ENCODE peak calls at places on chromosome 7, in nine cellular contexts. D is activated CD8-positive, alpha-beta memory T cell treated with anti-CD3 and anti-CD28 coated beads, Interleukin-2, amount 50 U/mL, for 48 hours; H is activated naive CD4-positive, alpha-beta T cell; R is AG04450; A is activated CD4-positive, alpha-beta T cell treated with anti-CD3 and anti-CD28 coated beads, Interleukin-2, amount 10 ng/mL, durations not matched to agents 24 days and 14 days; L is stimulated activated effector memory CD8-positive, alpha-beta T cell treated with anti-CD3 and anti-CD28 coated beads, Interleukin-12 subunit alpha, Interleukin-12 subunit beta, amount 100 ng/mL, for 72 hours; O is activated gamma-delta T cell treated with anti-CD3 and anti-CD28 coated beads, Interleukin-2, amount 50 U/mL, for 16 hours; P is epithelial cell of esophagus; Y is HT1080. Z is an unnamed sample.

GRCh38 chr7:156356551-156356950 is 284.0 kb upstream of the RNF32 start:
- DNase-seq in A (no peak), L (no peak), H (no peak), O (no peak), D (no peak), P (peak; percentile 13), Y (no peak), R (no peak), Z (no peak)

GRCh38 chr7:32019008-32019578 is 51.1 kb downstream of the PDE1C start:
- DNase-seq in D (no peak), O (no peak), R (no peak), P (no peak), H (no peak), A (no peak), Y (no peak), L (no peak), Z (no peak)

GRCh38 chr7:23696916-23697441 is 13.0 kb upstream of the STK31 start:
- DNase-seq in D (peak; percentile 80), R (no peak), Y (peak; percentile 80), H (peak; percentile 4), O (peak; percentile 29), P (peak; percentile 71), L (peak; percentile 43), A (peak; percentile 81), Z (peak; percentile 46)

GRCh38 chr7:141158562-141158961 is 84.7 kb downstream of the TMEM178B start:
- DNase-seq in H (no peak), A (no peak), D (no peak), Y (peak; percentile 96), L (no peak), O (no peak), P (peak; percentile 51), R (peak; percentile 66), Z (peak; percentile 60)

GRCh38 chr7:21358640-21359039 is 69.2 kb upstream of the SP4 start:
- DNase-seq in D (no peak), H (no peak), P (peak; percentile 39), A (peak; percentile 56), Y (no peak), O (no peak), R (no peak), L (no peak), Z (peak; percentile 54)

GRCh38 chr7:124785994-124786393 is 20.4 kb upstream of the GPR37 start:
- DNase-seq in Y (no peak), R (no peak), O (no peak), H (no peak), A (no peak), L (no peak), P (no peak), D (no peak), Z (no peak)

GRCh38 chr7:52720856-52721255 is 314.6 kb upstream of the POM121L12 start:
- DNase-seq in R (no peak), P (no peak), H (no peak), O (no peak), A (no peak), L (no peak), Y (no peak), D (no peak), Z (no peak)

GRCh38 chr7:2633538-2634264 is 1.9 kb downstream of the TTYH3 start:
- DNase-seq in A (peak; percentile 68), P (peak; percentile 83), L (peak; percentile 24), R (peak; percentile 63), Y (peak; percentile 81), D (peak; percentile 73), H (no peak), O (peak; percentile 27), Z (peak; percentile 74)

GRCh38 chr7:88310950-88311674 is 4.4 kb upstream of the STEAP4 start:
- DNase-seq in L (no peak), R (no peak), P (no peak), O (no peak), H (no peak), D (no peak), A (no peak), Y (no peak), Z (no peak)

GRCh38 chr7:84207025-84207424 is 12.4 kb upstream of the SEMA3A start:
- DNase-seq in Y (no peak), P (peak; percentile 42), R (no peak), L (no peak), A (no peak), D (no peak), H (no peak), O (no peak), Z (peak; percentile 59)